ENCODE peak calls at places on chromosome 19, in six cellular contexts. Q is NCI-H1092; B is ureter; L is ELF-1; Z is AG04449; K is naive thymus-derived CD8-positive, alpha-beta T cell. A is an unnamed sample.

GRCh38 chr19:34269968-34270621 is 15.7 kb downstream of the GARRE1 start:
- DNase-seq in Q (no peak), K (peak), B (peak), Z (no peak), L (peak), A (no peak)

GRCh38 chr19:48969276-48970138 is 4.4 kb downstream of the FTL start:
- DNase-seq in L (peak), K (no peak), B (no peak), Z (no peak), Q (no peak), A (no peak)

GRCh38 chr19:41691268-41691970 is 3.3 kb upstream of the CEACAM7 start:
- DNase-seq in K (no peak), Q (no peak), L (peak), Z (no peak), B (peak), A (peak)

GRCh38 chr19:18626906-18627305 is 9.9 kb upstream of the KLHL26 start:
- DNase-seq in K (no peak), L (no peak), B (no peak), Z (no peak), Q (no peak), A (no peak)

GRCh38 chr19:33862991-33863390 is 66.3 kb downstream of the KCTD15 start:
- DNase-seq in Q (no peak), B (peak), Z (no peak), L (peak), K (no peak), A (no peak)

GRCh38 chr19:7817801-7818200 is 12.2 kb upstream of the EVI5L start:
- DNase-seq in K (no peak), Z (no peak), B (no peak), L (no peak), Q (no peak), A (no peak)

GRCh38 chr19:13104848-13105646 is 2.4 kb upstream of the LYL1 start:
- DNase-seq in K (no peak), L (no peak), Z (no peak), B (no peak), Q (no peak), A (no peak)

GRCh38 chr19:41619018-41619571 is 7.8 kb downstream of the CEACAM4 start:
- DNase-seq in Z (no peak), L (no peak), B (no peak), K (no peak), Q (no peak), A (no peak)

A was measured in WTC11.